ENCODE peak calls at places on chromosomes 3 and 15, in seven cellular contexts. C, T, R, O, L, W and Y are unnamed samples.

GRCh38 chr3:195803309-195803908 is 8.3 kb downstream of the MUC4 start:
- DNase-seq in C (peak; percentile 53), T (no peak), R (no peak), O (no peak), L (no peak), W (no peak), Y (no peak)

GRCh38 chr3:51941798-51942602 is at the start of the genes PARP3 and RRP9:
- DNase-seq in C (peak; percentile 100), T (peak; percentile 100), R (peak; percentile 99), O (peak; percentile 100), L (peak; percentile 97), W (peak; percentile 100), Y (peak; percentile 100)

GRCh38 chr3:157099337-157100078 is 60.4 kb downstream of the CCNL1 start:
- DNase-seq in C (no peak), T (no peak), R (no peak), O (no peak), L (no peak), W (no peak), Y (peak; percentile 18)

GRCh38 chr3:65742914-65743313 is 295.8 kb downstream of the MAGI1 start:
- DNase-seq in C (no peak), T (no peak), R (no peak), O (no peak), L (no peak), W (no peak), Y (no peak)

GRCh38 chr3:115836944-115837343 is 213.6 kb downstream of the GAP43 start:
- DNase-seq in C (no peak), T (no peak), R (no peak), O (peak; percentile 40), L (peak; percentile 28), W (no peak), Y (no peak)

GRCh38 chr3:63580151-63580550 is 72.3 kb upstream of the SNTN start:
- DNase-seq in C (no peak), T (no peak), R (no peak), O (no peak), L (no peak), W (no peak), Y (no peak)

GRCh38 chr15:62564889-62565288 is 399.8 kb upstream of the C2CD4B start:
- DNase-seq in C (no peak), T (no peak), R (no peak), O (no peak), L (no peak), W (no peak), Y (no peak)

GRCh38 chr15:53114960-53115359 is 324.8 kb upstream of the ONECUT1 start:
- DNase-seq in C (no peak), T (peak; percentile 16), R (no peak), O (no peak), L (no peak), W (no peak), Y (no peak)

GRCh38 chr15:98649996-98650870 is 1.9 kb downstream of the IGF1R start:
- DNase-seq in C (peak; percentile 41), T (peak; percentile 30), R (peak; percentile 40), O (peak; percentile 75), L (no peak), W (peak; percentile 74), Y (peak; percentile 79)

GRCh38 chr15:57421540-57421939 is 45.2 kb downstream of the CGNL1 start:
- DNase-seq in C (no peak), T (peak; percentile 30), R (no peak), O (no peak), L (no peak), W (no peak), Y (no peak)

GRCh38 chr3:186454881-186455703 is 89.1 kb downstream of the CRYGS start:
- DNase-seq in C (no peak), T (no peak), R (no peak), O (no peak), L (no peak), W (no peak), Y (no peak)

GRCh38 chr3:9185046-9185445 is 64.4 kb downstream of the SRGAP3 start:
- DNase-seq in C (no peak), T (no peak), R (no peak), O (no peak), L (no peak), W (no peak), Y (no peak)

GRCh38 chr3:72657666-72658065 is 190.6 kb downstream of the SHQ1 start:
- DNase-seq in C (no peak), T (no peak), R (peak; percentile 14), O (no peak), L (no peak), W (no peak), Y (no peak)

GRCh38 chr15:79432345-79433311 is 492 bp downstream of the MINAR1 start:
- DNase-seq in C (no peak), T (no peak), R (no peak), O (peak; percentile 74), L (no peak), W (no peak), Y (no peak)

GRCh38 chr15:46854559-46854958 is 862.7 kb upstream of the SEMA6D start:
- DNase-seq in C (no peak), T (no peak), R (no peak), O (no peak), L (no peak), W (no peak), Y (no peak)

GRCh38 chr15:69474291-69474690 is 21.7 kb downstream of the RPLP1 start:
- DNase-seq in C (no peak), T (no peak), R (no peak), O (no peak), L (no peak), W (no peak), Y (no peak)

GRCh38 chr15:79007066-79007465 is 62.2 kb upstream of the CTSH start:
- DNase-seq in C (no peak), T (peak; percentile 53), R (no peak), O (peak; percentile 74), L (peak; percentile 52), W (peak; percentile 53), Y (peak; percentile 82)

GRCh38 chr3:149221783-149222517 is at the start of gene CP:
- DNase-seq in C (no peak), T (no peak), R (no peak), O (peak; percentile 75), L (no peak), W (no peak), Y (no peak)

GRCh38 chr15:69509131-69509530 is 56.5 kb downstream of the RPLP1 start:
- DNase-seq in C (no peak), T (no peak), R (no peak), O (no peak), L (no peak), W (no peak), Y (no peak)

GRCh38 chr15:34318277-34319079 is 19.1 kb downstream of the SLC12A6 start:
- DNase-seq in C (peak; percentile 69), T (peak; percentile 80), R (peak; percentile 35), O (peak; percentile 60), L (peak; percentile 70), W (no peak), Y (peak; percentile 48)

GRCh38 chr3:122777563-122777962 is 16.1 kb downstream of the HSPBAP1 start:
- DNase-seq in C (no peak), T (no peak), R (no peak), O (no peak), L (no peak), W (no peak), Y (no peak)

GRCh38 chr3:119380697-119381096 is 82.7 kb downstream of the TMEM39A start:
- DNase-seq in C (no peak), T (no peak), R (no peak), O (no peak), L (no peak), W (no peak), Y (no peak)

GRCh38 chr15:68598171-68599152 is 19.7 kb downstream of the CORO2B start:
- DNase-seq in C (no peak), T (no peak), R (no peak), O (no peak), L (no peak), W (peak; percentile 56), Y (peak; percentile 80)

GRCh38 chr15:51825701-51826100 is 3.8 kb upstream of the TMOD3 start:
- DNase-seq in C (no peak), T (no peak), R (no peak), O (no peak), L (no peak), W (no peak), Y (no peak)

GRCh38 chr3:117665311-117665710 is 955.7 kb downstream of the TUSC7 start:
- DNase-seq in C (no peak), T (peak; percentile 17), R (no peak), O (no peak), L (no peak), W (no peak), Y (no peak)

GRCh38 chr3:101036213-101036618 is 43.0 kb upstream of the ABI3BP start:
- DNase-seq in C (no peak), T (no peak), R (no peak), O (peak; percentile 15), L (peak; percentile 18), W (no peak), Y (peak; percentile 43)

GRCh38 chr3:149120051-149120972 is 9.1 kb upstream of the HPS3 start:
- DNase-seq in C (no peak), T (no peak), R (no peak), O (peak; percentile 71), L (peak; percentile 73), W (no peak), Y (no peak)

GRCh38 chr3:141405025-141405424 is 36.7 kb downstream of the ZBTB38 start:
- DNase-seq in C (no peak), T (no peak), R (no peak), O (no peak), L (no peak), W (no peak), Y (no peak)

GRCh38 chr3:146783446-146783845 is 178.3 kb upstream of the PLSCR5 start:
- DNase-seq in C (no peak), T (no peak), R (no peak), O (no peak), L (no peak), W (no peak), Y (no peak)
- H3K4me3 ChIP-seq in C (no peak overlapping the region), T (no peak overlapping the region), R (no peak overlapping the region), O (no peak overlapping the region), L (no peak overlapping the region), W (no peak overlapping the region), Y (no peak overlapping the region)

DNA sequence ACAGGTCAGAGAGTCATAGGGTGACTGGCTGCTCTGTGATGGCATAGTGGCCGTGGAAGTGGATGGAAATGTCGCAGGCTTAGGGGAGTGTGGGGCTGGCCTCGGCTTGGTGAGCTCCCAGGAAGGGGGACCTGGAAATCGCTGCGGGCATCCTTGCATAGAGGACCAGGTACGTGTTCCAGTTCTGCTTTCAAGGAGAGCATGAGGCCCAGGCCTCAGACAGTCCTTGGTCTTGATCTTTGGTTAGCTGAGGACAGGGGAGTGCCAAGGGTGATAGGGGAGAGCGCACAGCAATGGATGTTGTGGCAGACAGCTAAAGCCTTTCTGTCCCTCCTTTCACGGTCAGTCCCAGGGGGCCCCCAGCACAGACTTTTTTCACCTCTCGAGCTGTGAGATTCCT is 110.5 kb downstream of the SNRPN start:
- DNase-seq in C (no peak), T (no peak), R (no peak), O (no peak), L (no peak), W (no peak), Y (no peak)
- H3K9me3 ChIP-seq in C (no peaks in the 10 kb centered on the region), T (peaks cover 79% of the 10 kb centered on the region), R (peaks cover 91% of the 10 kb centered on the region), O (peaks cover 28% of the 10 kb centered on the region), L (peaks cover 81% of the 10 kb centered on the region), W (peaks cover 98% of the 10 kb centered on the region), Y (peaks cover 96% of the 10 kb centered on the region)

GRCh38 chr3:38139652-38140051 is 1.2 kb downstream of the MYD88 start:
- DNase-seq in C (no peak), T (no peak), R (no peak), O (no peak), L (no peak), W (no peak), Y (no peak)
- H3K4me3 ChIP-seq in C (peak overlapping the region; percentile 76), T (peak overlapping the region; percentile 62), R (peak overlapping the region; percentile 78), O (peak overlapping the region; percentile 72), L (no peak overlapping the region), W (peak overlapping the region; percentile 99), Y (peak overlapping the region; percentile 60)

GRCh38 chr3:123920868-123921267 is 36.7 kb upstream of the MYLK start:
- DNase-seq in C (no peak), T (no peak), R (no peak), O (no peak), L (no peak), W (no peak), Y (no peak)
- H3K9me3 ChIP-seq in C (no peaks in the 10 kb centered on the region), T (peaks cover 23% of the 10 kb centered on the region), R (peaks cover 24% of the 10 kb centered on the region), O (no peaks in the 10 kb centered on the region), L (peaks cover 3% of the 10 kb centered on the region), W (peaks cover 14% of the 10 kb centered on the region), Y (no peaks in the 10 kb centered on the region)